ENCODE peak calls at places on chromosomes 5 and 9, in nine cellular contexts. C is ovary, J is choroid plexus epithelial cell, N is tibial artery, Q is astrocyte of the spinal cord, O is neural progenitor cell, W is body of pancreas, B is AG04450, F is fibroblast of lung. A is an unnamed sample.
A peak's percentile ranks its signal among the peaks of the same experiment; 100 is the strongest.

GRCh38 chr9:18942801-18943200 is 90.2 kb downstream of the SAXO1 start:
- DNase-seq in B (no peak), C (no peak), Q (no peak), F (no peak), W (no peak), O (no peak), N (no peak), J (no peak), A (no peak)

GRCh38 chr5:80346055-80346454 is 26.3 kb downstream of the SPZ1 start:
- DNase-seq in J (peak; percentile 47), B (no peak), C (no peak), Q (peak; percentile 2), N (no peak), O (peak; percentile 33), W (no peak), F (peak; percentile 5), A (peak; percentile 30)

GRCh38 chr5:107275333-107275732 is 395.4 kb downstream of the EFNA5 start:
- DNase-seq in O (no peak), C (no peak), N (no peak), Q (no peak), W (no peak), F (no peak), J (no peak), B (no peak), A (no peak)

GRCh38 chr9:84789463-84789830 is 119.9 kb downstream of the NTRK2 start:
- DNase-seq in J (no peak), N (no peak), Q (no peak), F (no peak), B (no peak), W (no peak), C (no peak), O (no peak), A (no peak)

GRCh38 chr9:88937248-88937647 is 54.0 kb upstream of the S1PR3 start:
- DNase-seq in F (no peak), O (no peak), Q (no peak), N (no peak), B (no peak), C (no peak), J (no peak), W (no peak), A (no peak)

GRCh38 chr9:83701769-83702168 is 6.0 kb downstream of the UBQLN1 start:
- DNase-seq in F (peak; percentile 48), J (peak; percentile 88), W (no peak), B (no peak), C (no peak), O (no peak), Q (peak; percentile 75), N (no peak), A (no peak)

GRCh38 chr5:74497706-74498105 is 142.8 kb downstream of the ENC1 start:
- DNase-seq in J (peak; percentile 13), W (no peak), C (no peak), Q (no peak), B (no peak), O (no peak), F (no peak), N (no peak), A (no peak)

GRCh38 chr5:133075572-133076536 is 24.0 kb downstream of the HSPA4 start:
- DNase-seq in Q (no peak), N (no peak), J (no peak), C (no peak), B (no peak), F (no peak), W (no peak), O (no peak), A (no peak)

GRCh38 chr5:169350759-169351240 is 49.9 kb upstream of the SLIT3 start:
- DNase-seq in F (peak; percentile 87), J (peak; percentile 70), N (peak; percentile 41), Q (peak; percentile 97), W (no peak), C (no peak), O (no peak), B (peak; percentile 69), A (no peak)

GRCh38 chr5:80871541-80871961 is 88.6 kb upstream of the RASGRF2 start:
- DNase-seq in O (no peak), J (peak; percentile 75), C (no peak), B (peak; percentile 6), Q (peak; percentile 34), F (peak; percentile 51), N (no peak), W (no peak), A (no peak)

GRCh38 chr5:138738399-138738798 is 14.8 kb upstream of the CTNNA1 start:
- DNase-seq in W (no peak), F (no peak), J (no peak), O (no peak), N (no peak), B (no peak), Q (no peak), C (no peak), A (no peak)

GRCh38 chr5:82417776-82418607 is 139.8 kb upstream of the RPS23 start:
- DNase-seq in N (no peak), F (no peak), W (no peak), J (peak; percentile 52), B (no peak), Q (peak; percentile 71), C (no peak), O (no peak), A (no peak)

GRCh38 chr9:109908459-109909390 is 128.7 kb downstream of the PALM2AKAP2 start:
- DNase-seq in F (peak; percentile 83), O (no peak), J (peak; percentile 78), Q (peak; percentile 19), N (no peak), W (no peak), C (no peak), B (peak; percentile 88), A (no peak)

GRCh38 chr5:39283231-39283818 is 64.0 kb upstream of the FYB1 start:
- DNase-seq in F (peak; percentile 78), N (peak; percentile 29), O (peak; percentile 71), W (peak; percentile 19), J (peak; percentile 88), B (peak; percentile 29), C (no peak), Q (peak; percentile 55), A (peak; percentile 26)

GRCh38 chr9:34520096-34520495 is 2.7 kb downstream of the ENHO start:
- DNase-seq in Q (no peak), O (no peak), F (no peak), W (no peak), N (no peak), B (no peak), C (no peak), J (no peak), A (no peak)

GRCh38 chr5:141512390-141513020 is 23.6 kb downstream of the PCDHGC5 start:
- DNase-seq in O (peak; percentile 91), N (peak; percentile 87), W (peak; percentile 91), B (no peak), F (peak; percentile 66), C (peak; percentile 82), J (peak; percentile 81), Q (peak; percentile 69), A (peak; percentile 90)

GRCh38 chr5:116289276-116289675 is 204.5 kb downstream of the COMMD10 start:
- DNase-seq in B (no peak), J (no peak), F (no peak), C (no peak), N (no peak), Q (no peak), O (peak; percentile 26), W (no peak), A (no peak)

GRCh38 chr5:29942089-29942488 is 1251.4 kb upstream of the CDH6 start:
- DNase-seq in F (no peak), Q (no peak), B (no peak), N (no peak), J (peak; percentile 15), W (no peak), C (no peak), O (no peak), A (no peak)
- H3K4me3 ChIP-seq in F (no peak overlapping the region), Q (no peak overlapping the region), B (no peak overlapping the region), N (no peak overlapping the region), J (no peak overlapping the region), W (no peak overlapping the region), C (no peak overlapping the region), O (no peak overlapping the region), A (no peak overlapping the region)

GRCh38 chr5:164336276-164336675 is 830.9 kb downstream of the MAT2B start:
- DNase-seq in W (no peak), O (no peak), Q (no peak), J (no peak), C (no peak), N (no peak), B (no peak), F (no peak), A (no peak)

GRCh38 chr5:164345853-164346252 is 840.4 kb downstream of the MAT2B start:
- DNase-seq in W (no peak), B (no peak), N (no peak), F (no peak), C (no peak), J (no peak), O (no peak), Q (no peak), A (no peak)

GRCh38 chr5:164336906-164337305 is 831.5 kb downstream of the MAT2B start:
- DNase-seq in W (no peak), B (no peak), Q (peak; percentile 69), C (no peak), O (no peak), F (peak; percentile 8), J (peak; percentile 72), N (no peak), A (no peak)

GRCh38 chr5:164345173-164345572 is 839.8 kb downstream of the MAT2B start:
- DNase-seq in N (no peak), O (peak; percentile 18), F (peak; percentile 42), J (peak; percentile 30), B (no peak), Q (peak; percentile 73), W (no peak), C (no peak), A (no peak)

GRCh38 chr5:164341056-164341619 is 835.7 kb downstream of the MAT2B start:
- DNase-seq in B (no peak), Q (no peak), J (peak; percentile 26), W (no peak), C (no peak), N (no peak), O (peak; percentile 19), F (no peak), A (no peak)
- TF ChIP-seq CTCF in B (peak; percentile 10), Q (no peak), J (peak; percentile 24), W (no peak), C (no peak), N (no peak), O (peak; percentile 25), F (no peak), A (no peak)

GRCh38 chr5:58579781-58580180 is 3.1 kb upstream of the RAB3C start:
- DNase-seq in N (no peak), W (no peak), Q (no peak), B (no peak), J (no peak), C (no peak), O (no peak), F (no peak), A (no peak)

GRCh38 chr5:58582004-58582403 is 871 bp upstream of the RAB3C start:
- DNase-seq in F (no peak), Q (no peak), B (no peak), N (no peak), O (peak; percentile 72), J (no peak), C (no peak), W (peak; percentile 52), A (no peak)

GRCh38 chr5:58582411-58583393 is at the start of gene RAB3C:
- DNase-seq in W (peak; percentile 94), F (peak; percentile 92), Q (peak; percentile 93), O (peak; percentile 97), N (peak; percentile 78), J (peak; percentile 96), C (peak; percentile 76), B (peak; percentile 72), A (peak; percentile 90)
- H3K4me3 ChIP-seq in W (peak within 1 kb of the TSS; percentile 26), F (peak within 1 kb of the TSS; percentile 63), Q (peak within 1 kb of the TSS; percentile 48), O (peak within 1 kb of the TSS; percentile 66), N (peak within 1 kb of the TSS; percentile 44), J (peak within 1 kb of the TSS; percentile 65), C (peak within 1 kb of the TSS; percentile 32), B (peak within 1 kb of the TSS; percentile 62), A (peak within 1 kb of the TSS; percentile 58)

GRCh38 chr9:134981001-134981400 is 63.3 kb upstream of the FCN1 start:
- DNase-seq in J (no peak), W (no peak), N (no peak), Q (no peak), O (no peak), B (no peak), F (no peak), C (no peak), A (no peak)
- TF ChIP-seq CTCF in J (no peak), W (no peak), N (no peak), Q (no peak), O (no peak), B (no peak), F (no peak), C (no peak), A (no peak)

A was measured in transverse colon.